ENCODE peak calls at places on chromosomes 3 and 15, in nine cellular contexts. H is right lobe of liver, V is body of pancreas, B is Peyer's patch, Y is uterus, W is spleen, Q is adrenal gland, S is mammary epithelial cell, R is thoracic aorta. T is an unnamed sample.

GRCh38 chr3:54989023-54989380 is 61.1 kb upstream of the LRTM1 start:
- DNase-seq in W (no peak), V (no peak), Q (no peak), R (no peak), H (no peak), B (no peak), S (no peak), Y (no peak), T (no peak)

GRCh38 chr3:49181351-49181750 is 10.0 kb downstream of the KLHDC8B start:
- DNase-seq in S (no peak), W (no peak), Y (no peak), H (no peak), R (no peak), Q (no peak), B (no peak), V (no peak), T (no peak)

GRCh38 chr3:136938334-136938733 is 19.4 kb upstream of the IL20RB start:
- DNase-seq in R (no peak), Y (no peak), S (no peak), H (no peak), V (no peak), W (no peak), Q (no peak), B (no peak), T (no peak)

GRCh38 chr3:86800116-86800515 is 190.8 kb downstream of the VGLL3 start:
- DNase-seq in W (no peak), Y (no peak), H (no peak), B (no peak), S (no peak), R (no peak), Q (no peak), V (no peak), T (no peak)

GRCh38 chr3:23999012-23999641 is 54.0 kb downstream of the NR1D2 start:
- DNase-seq in V (peak), H (peak), W (no peak), R (peak), S (peak), Y (peak), Q (peak), B (peak), T (peak)

GRCh38 chr3:72663429-72663828 is 184.8 kb downstream of the SHQ1 start:
- DNase-seq in S (peak), Q (no peak), B (no peak), H (no peak), Y (no peak), R (no peak), W (no peak), V (no peak), T (no peak)

GRCh38 chr15:31605467-31605931 is 278.9 kb downstream of the KLF13 start:
- DNase-seq in Q (peak), Y (no peak), B (no peak), R (no peak), W (no peak), V (no peak), S (no peak), H (no peak), T (no peak)

GRCh38 chr15:98039596-98039995 is 79.1 kb downstream of the ARRDC4 start:
- DNase-seq in R (no peak), S (no peak), Y (no peak), H (no peak), Q (no peak), V (no peak), B (no peak), W (no peak), T (no peak)

GRCh38 chr3:125395091-125395490 is 20.0 kb upstream of the ZNF148 start:
- DNase-seq in B (no peak), H (no peak), S (peak), Y (no peak), Q (no peak), R (no peak), V (no peak), W (no peak), T (no peak)
- H3K4me3 ChIP-seq in B (no peak), H (no peak), S (no peak), Y (no peak), Q (no peak), R (no peak), V (no peak), W (no peak), T (no peak)

DNA sequence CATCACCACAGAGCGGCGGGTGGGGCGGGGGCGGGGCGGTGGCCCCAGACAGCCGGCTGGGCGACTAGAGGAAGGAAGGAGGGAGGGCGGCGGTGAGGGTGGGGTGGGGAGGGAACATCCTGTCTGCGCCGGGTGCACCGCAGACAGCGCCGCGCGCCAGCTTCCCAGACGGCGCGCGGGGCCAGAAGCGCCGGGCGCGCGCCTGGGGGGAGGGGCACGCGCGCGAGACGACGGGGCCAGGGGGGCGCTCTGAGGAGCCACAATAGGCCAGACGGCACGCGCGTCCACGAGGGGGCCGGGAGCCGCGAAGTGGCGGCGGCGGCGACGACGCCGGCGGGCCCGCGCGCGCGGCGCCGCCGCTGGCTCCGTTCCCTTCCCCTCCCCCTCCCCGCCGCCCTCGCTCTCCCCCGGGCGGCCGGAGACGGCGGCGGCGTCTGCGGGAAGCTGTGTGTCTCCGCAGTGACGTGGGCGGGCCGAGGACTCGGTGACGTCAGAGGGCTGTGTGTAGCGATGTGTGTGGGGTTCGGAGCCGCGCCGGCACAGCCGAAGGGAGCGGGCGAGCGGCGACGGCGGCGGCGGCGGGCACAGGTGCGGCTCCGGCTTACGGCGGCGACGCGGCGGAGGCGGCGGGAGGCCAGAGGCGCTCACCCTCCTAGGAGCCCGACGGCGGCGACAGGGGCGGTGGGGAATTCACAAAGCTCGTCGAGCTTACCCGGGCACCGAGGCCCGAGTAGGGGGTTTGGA is at the start of gene SKIL:
- DNase-seq in Y (peak), S (peak), H (peak), V (peak), Q (peak), B (peak), R (peak), W (peak), T (peak)
- TF ChIP-seq CTCF in Y (no peak), S (peak), H (peak), V (no peak), Q (no peak), B (no peak), R (no peak), W (peak), T (no peak)

GRCh38 chr3:57087361-57088092 is 27.1 kb downstream of the SPATA12 start:
- DNase-seq in Q (no peak), B (no peak), R (no peak), V (no peak), S (no peak), W (no peak), H (no peak), Y (no peak), T (no peak)
- H3K27ac ChIP-seq in Q (no peak), B (no peak), R (no peak), V (no peak), S (no peak), W (no peak), H (no peak), Y (no peak), T (no peak)

GRCh38 chr3:71601811-71602210 is 18.3 kb upstream of the FOXP1 start:
- DNase-seq in S (peak), R (no peak), B (no peak), Q (no peak), W (no peak), Y (no peak), V (no peak), H (no peak), T (no peak)
- H3K4me3 ChIP-seq in S (no peak), R (no peak), B (no peak), Q (no peak), W (no peak), Y (no peak), V (no peak), H (no peak), T (no peak)

DNA sequence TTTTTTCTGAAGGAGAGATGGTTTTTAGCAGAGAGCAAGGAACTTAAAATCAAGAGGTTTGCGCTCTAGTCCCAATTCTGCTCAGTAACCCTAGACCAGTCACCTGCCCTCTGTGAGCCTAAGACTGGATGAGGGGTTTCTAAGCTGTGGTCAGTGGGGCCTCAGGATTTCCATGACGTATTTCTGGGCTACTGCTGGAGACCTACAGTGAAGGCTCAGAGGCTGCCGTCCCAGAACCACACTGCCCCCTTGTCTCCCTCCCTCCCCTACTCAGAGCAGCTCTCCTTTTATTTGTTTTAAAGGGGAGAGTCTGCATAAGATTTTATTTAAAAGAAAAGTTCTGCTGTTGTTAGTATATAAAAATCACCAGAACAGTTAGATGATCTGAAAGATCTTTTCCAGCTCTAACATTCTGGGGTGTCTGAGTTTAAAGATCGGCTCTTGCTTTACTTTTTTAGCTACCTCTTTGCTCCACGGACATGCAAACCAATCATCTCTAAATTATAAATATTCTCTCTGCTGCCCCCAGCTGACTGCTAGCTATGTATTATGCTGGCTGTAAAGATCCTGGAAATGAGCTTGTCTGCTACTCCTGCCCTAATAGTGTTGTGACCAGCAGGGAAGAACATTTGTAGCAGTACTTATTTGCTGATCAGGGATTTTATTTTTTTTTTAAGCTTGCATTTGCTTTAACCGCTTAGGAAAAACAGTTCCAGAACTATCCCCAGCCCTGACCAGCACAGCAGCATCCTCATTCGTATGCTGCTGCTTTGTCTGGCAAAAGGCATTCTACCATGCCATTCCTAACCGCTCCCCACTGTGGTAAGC is 28.6 kb upstream of the NDUFB4 start:
- DNase-seq in B (no peak), S (peak), Q (peak), H (no peak), R (no peak), W (no peak), Y (peak), V (no peak), T (no peak)
- TF ChIP-seq CTCF in B (no peak), S (peak), Q (peak), H (peak), R (peak), W (no peak), Y (peak), V (no peak), T (peak)